ENCODE peak calls at places on chromosomes 3 and 15, in five cellular contexts. H is fibroblast of lung, L is left ventricle myocardium inferior, G is K562, B is astrocyte. V is an unnamed sample.

GRCh38 chr3:4615734-4616133 is 122.6 kb downstream of the ITPR1 start:
- DNase-seq in H (no peak), L (no peak), G (no peak), B (no peak), V (no peak)

GRCh38 chr3:121985841-121986240 is 36.2 kb downstream of the ILDR1 start:
- DNase-seq in H (no peak), L (no peak), G (no peak), B (peak; percentile 68), V (no peak)

GRCh38 chr3:103388214-103388613 is 953.4 kb downstream of the ZPLD1 start:
- DNase-seq in H (peak; percentile 66), L (no peak), G (no peak), B (peak; percentile 31), V (no peak)

GRCh38 chr15:77654975-77655374 is 22.3 kb upstream of the LINGO1 start:
- DNase-seq in H (no peak), L (no peak), G (peak; percentile 72), B (no peak), V (no peak)

GRCh38 chr15:75923756-75924155 is 20.1 kb downstream of the FBXO22 start:
- DNase-seq in H (no peak), L (no peak), G (no peak), B (no peak), V (no peak)

GRCh38 chr3:185056908-185057307 is 96.0 kb downstream of the C3orf70 start:
- DNase-seq in H (no peak), L (no peak), G (no peak), B (no peak), V (no peak)

GRCh38 chr3:133503409-133503808 is 70.1 kb upstream of the CDV3 start:
- DNase-seq in H (no peak), L (no peak), G (no peak), B (no peak), V (no peak)

GRCh38 chr3:82423485-82423884 is 662.0 kb upstream of the GBE1 start:
- DNase-seq in H (no peak), L (no peak), G (no peak), B (no peak), V (no peak)

GRCh38 chr3:172270767-172271166 is 177.5 kb downstream of the GHSR start:
- DNase-seq in H (no peak), L (no peak), G (no peak), B (no peak), V (no peak)

GRCh38 chr3:154730221-154730620 is 300.2 kb upstream of the GPR149 start:
- DNase-seq in H (no peak), L (no peak), G (no peak), B (no peak), V (no peak)

GRCh38 chr3:108578064-108578463 is 11.2 kb downstream of the CIP2A start:
- DNase-seq in H (no peak), L (no peak), G (no peak), B (no peak), V (no peak)

GRCh38 chr15:70488002-70488605 is 275.3 kb downstream of the UACA start:
- DNase-seq in H (peak; percentile 82), L (peak; percentile 69), G (peak; percentile 79), B (no peak), V (peak; percentile 85)

GRCh38 chr3:60392501-60392900 is 858.8 kb downstream of the FHIT start:
- DNase-seq in H (no peak), L (no peak), G (no peak), B (no peak), V (no peak)

GRCh38 chr3:114685053-114685630 is 391.3 kb downstream of the TIGIT start:
- DNase-seq in H (no peak), L (no peak), G (no peak), B (no peak), V (no peak)

GRCh38 chr3:170909129-170909903 is 879 bp upstream of the EIF5A2 start:
- DNase-seq in H (peak; percentile 88), L (no peak), G (no peak), B (peak; percentile 98), V (no peak)

GRCh38 chr15:87660494-87661129 is 595.9 kb downstream of the NTRK3 start:
- DNase-seq in H (no peak), L (no peak), G (no peak), B (no peak), V (no peak)

GRCh38 chr3:193016437-193016887 is 98.8 kb upstream of the MB21D2 start:
- DNase-seq in H (no peak), L (peak; percentile 67), G (no peak), B (peak; percentile 16), V (peak; percentile 35)

GRCh38 chr15:25183581-25184330 is 229.0 kb downstream of the SNRPN start:
- DNase-seq in H (no peak), L (peak; percentile 5), G (no peak), B (no peak), V (no peak)

GRCh38 chr3:61926913-61927312 is 365.5 kb downstream of the PTPRG start:
- DNase-seq in H (peak; percentile 58), L (no peak), G (no peak), B (peak; percentile 35), V (no peak)

GRCh38 chr15:72368895-72369294 is 6.9 kb downstream of the HEXA start:
- DNase-seq in H (no peak), L (peak; percentile 35), G (no peak), B (no peak), V (no peak)

GRCh38 chr3:50095352-50095998 is 6.8 kb downstream of the RBM5 start:
- DNase-seq in H (no peak), L (no peak), G (no peak), B (no peak), V (no peak)

GRCh38 chr3:50089603-50089945 is 855 bp downstream of the RBM5 start:
- DNase-seq in H (peak; percentile 28), L (no peak), G (no peak), B (peak; percentile 27), V (peak; percentile 28)

GRCh38 chr3:50088725-50089602 is at the start of gene RBM5:
- DNase-seq in H (peak; percentile 94), L (peak; percentile 93), G (peak; percentile 86), B (peak; percentile 85), V (peak; percentile 94)

GRCh38 chr3:50090985-50091384 is 2.3 kb downstream of the RBM5 start:
- DNase-seq in H (no peak), L (no peak), G (no peak), B (no peak), V (no peak)
- H3K4me3 ChIP-seq in H (peak overlapping the region; percentile 98), L (peak overlapping the region; percentile 97), G (no peak overlapping the region), B (peak overlapping the region; percentile 96), V (peak overlapping the region; percentile 97)

DNA sequence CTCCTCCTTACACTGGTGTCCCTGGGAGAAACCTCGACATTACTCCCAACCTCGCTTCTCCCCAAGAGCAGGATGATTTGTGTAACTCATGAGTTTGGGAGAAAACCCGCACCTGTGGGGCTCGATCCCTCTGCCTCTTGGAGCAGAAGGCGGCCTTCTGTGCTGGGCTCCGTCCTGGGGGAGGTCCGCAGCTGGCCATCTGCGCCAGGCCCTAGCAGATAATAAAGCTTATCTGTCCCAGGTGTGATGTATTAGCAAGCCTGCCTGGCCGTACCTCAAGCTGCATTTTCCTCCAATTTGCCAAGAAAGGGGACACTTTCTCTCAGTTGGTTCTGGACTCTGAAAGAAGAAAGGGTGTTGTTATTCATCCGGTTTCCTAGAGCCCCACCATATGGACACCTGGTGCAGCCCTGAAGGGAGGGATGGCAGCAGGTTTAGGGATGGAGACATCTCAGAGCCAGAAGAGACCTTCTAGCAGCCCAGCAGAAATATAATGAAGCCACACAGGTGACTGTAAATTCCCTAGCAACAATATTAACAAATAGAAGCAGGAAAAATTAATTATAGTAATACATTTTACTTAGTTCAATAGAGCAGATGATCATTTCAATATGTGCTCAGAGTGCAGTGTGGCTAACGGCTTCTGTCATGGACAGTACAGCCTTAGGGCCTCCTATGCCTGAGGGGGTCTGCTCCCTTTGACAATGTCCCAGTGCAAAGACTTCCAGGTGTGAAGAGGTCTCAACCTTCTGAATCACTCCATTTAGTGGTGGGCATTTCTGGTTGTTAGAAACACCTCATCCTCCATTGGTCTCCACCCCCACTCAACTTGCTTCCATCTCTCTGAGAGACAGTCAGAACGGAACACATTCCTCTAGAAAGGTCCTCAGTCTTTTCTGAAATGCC is 94.8 kb downstream of the CPN2 start:
- DNase-seq in H (no peak), L (no peak), G (peak; percentile 60), B (no peak), V (no peak)
- TF ChIP-seq CTCF in H (no peak), L (no peak), G (no peak), B (no peak), V (no peak)

DNA sequence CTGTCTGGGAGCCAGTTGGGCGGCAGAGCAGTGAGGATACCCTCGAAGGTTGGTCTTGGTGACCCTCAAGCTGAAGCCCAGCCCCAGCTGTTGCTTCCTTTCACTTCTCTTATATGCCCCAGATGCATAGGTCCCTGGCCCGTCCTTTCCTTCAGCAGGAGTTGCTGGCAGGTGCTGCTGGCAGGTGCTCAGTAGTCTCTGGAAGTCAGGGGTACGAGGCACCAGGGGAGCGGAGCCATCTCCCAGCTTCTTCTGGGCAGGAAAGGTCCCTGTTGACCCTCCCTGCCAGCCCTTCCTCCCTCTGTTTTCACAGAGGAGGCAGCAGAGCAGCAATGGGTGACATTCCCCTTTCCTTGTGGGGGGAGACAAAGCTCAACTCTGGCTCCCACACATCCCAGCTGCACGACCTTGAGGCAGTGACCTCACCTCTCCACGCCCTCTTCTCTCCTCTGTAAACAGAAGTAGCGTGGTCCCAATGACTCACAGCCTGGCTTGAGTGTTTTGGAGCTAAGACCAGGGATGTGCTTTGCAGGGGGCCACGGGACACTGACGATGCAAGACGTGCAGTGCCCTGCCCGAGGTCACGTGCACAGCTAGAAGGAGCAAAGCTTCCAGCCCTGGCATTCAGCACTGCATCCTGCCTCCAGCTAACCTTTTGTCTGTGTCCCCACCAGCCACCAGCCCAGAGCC is 49.6 kb downstream of the SLC6A6 start:
- DNase-seq in H (peak; percentile 94), L (peak; percentile 62), G (no peak), B (peak; percentile 84), V (peak; percentile 90)
- H3K4me3 ChIP-seq in H (no peak overlapping the region), L (peak overlapping the region; percentile 20), G (no peak overlapping the region), B (peak overlapping the region; percentile 2), V (no peak overlapping the region)

GRCh38 chr3:150303776-150304175 is 104.3 kb upstream of the TSC22D2 start:
- DNase-seq in H (no peak), L (no peak), G (peak; percentile 25), B (no peak), V (no peak)
- TF ChIP-seq CTCF in H (no peak), L (peak; percentile 32), G (peak; percentile 61), B (peak; percentile 24), V (peak; percentile 26)

DNA sequence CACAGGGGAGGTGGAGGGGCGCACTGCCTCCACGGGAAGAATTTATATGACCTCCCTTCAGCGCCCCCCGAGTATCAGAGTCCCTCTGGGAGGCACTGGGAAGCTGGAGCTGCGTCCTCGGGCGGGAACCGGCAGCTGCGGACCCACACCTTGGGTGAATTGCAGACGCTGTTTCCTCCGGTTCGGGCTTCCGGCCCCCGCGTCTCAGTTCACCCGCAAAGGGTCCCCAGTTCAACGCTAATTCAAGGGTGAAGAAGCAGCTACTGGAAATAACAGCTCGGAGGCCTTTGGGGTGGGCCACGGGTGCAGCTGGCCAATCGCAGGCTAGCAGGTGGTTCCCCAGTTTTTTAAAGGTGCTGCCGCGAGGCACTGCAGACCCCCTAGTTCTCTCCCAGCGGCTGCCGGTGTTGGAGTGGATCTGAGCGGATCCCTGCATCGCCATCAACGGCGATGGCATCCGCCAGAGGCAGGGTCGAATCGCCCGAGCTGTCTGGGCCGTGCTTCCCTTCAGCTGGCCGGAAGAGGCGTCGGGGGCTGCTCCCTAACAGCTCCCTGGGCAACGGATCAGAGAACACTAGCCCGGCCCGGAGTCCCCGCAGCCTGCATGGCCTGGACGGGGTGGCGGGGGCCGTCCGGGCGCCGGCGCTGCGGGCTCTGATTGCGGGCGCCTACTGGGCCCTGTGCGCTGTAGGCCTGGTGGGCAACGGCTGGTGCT is 19.4 kb upstream of the ADAMTS7 start:
- DNase-seq in H (no peak), L (no peak), G (no peak), B (no peak), V (peak; percentile 38)
- H3K4me3 ChIP-seq in H (no peak overlapping the region), L (peak overlapping the region; percentile 45), G (no peak overlapping the region), B (no peak overlapping the region), V (no peak overlapping the region)